ENCODE peak calls at places on chromosome 1, in six cellular contexts. One of them, this sample, is unnamed.

GRCh38 chr1:89948726-89949345 is 46.1 kb upstream of the ZNF326 start:
- DNase-seq in right lobe of liver: no peak
- DNase-seq in breast epithelium: no peak
- DNase-seq in gastrocnemius medialis: no peak
- DNase-seq in ovary: no peak
- DNase-seq in K562: no peak
- DNase-seq in this sample: no peak

GRCh38 chr1:114467491-114467890 is 43.5 kb downstream of the TRIM33 start:
- DNase-seq in right lobe of liver: no peak
- DNase-seq in breast epithelium: no peak
- DNase-seq in gastrocnemius medialis: no peak
- DNase-seq in ovary: no peak
- DNase-seq in K562: no peak
- DNase-seq in this sample: no peak

GRCh38 chr1:206782448-206782847 is 10.2 kb upstream of the IL10 start:
- DNase-seq in right lobe of liver: no peak
- DNase-seq in breast epithelium: no peak
- DNase-seq in gastrocnemius medialis: no peak
- DNase-seq in ovary: no peak
- DNase-seq in K562: no peak
- DNase-seq in this sample: no peak

GRCh38 chr1:48869116-48869893 is 92.6 kb upstream of the BEND5 start:
- DNase-seq in right lobe of liver: no peak
- DNase-seq in breast epithelium: no peak
- DNase-seq in gastrocnemius medialis: no peak
- DNase-seq in ovary: no peak
- DNase-seq in K562: no peak
- DNase-seq in this sample: no peak

GRCh38 chr1:59738152-59738551 is 76.6 kb upstream of the HOOK1 start:
- DNase-seq in right lobe of liver: no peak
- DNase-seq in breast epithelium: no peak
- DNase-seq in gastrocnemius medialis: no peak
- DNase-seq in ovary: no peak
- DNase-seq in K562: no peak
- DNase-seq in this sample: no peak

GRCh38 chr1:206905295-206906164 is 8.3 kb downstream of the IL24 start:
- DNase-seq in right lobe of liver: no peak
- DNase-seq in breast epithelium: no peak
- DNase-seq in gastrocnemius medialis: no peak
- DNase-seq in ovary: no peak
- DNase-seq in K562: no peak
- DNase-seq in this sample: no peak

GRCh38 chr1:115575661-115576060 is 66.1 kb upstream of the VANGL1 start:
- DNase-seq in right lobe of liver: no peak
- DNase-seq in breast epithelium: no peak
- DNase-seq in gastrocnemius medialis: no peak
- DNase-seq in ovary: no peak
- DNase-seq in K562: no peak
- DNase-seq in this sample: no peak

GRCh38 chr1:109497449-109498160 is 3.7 kb downstream of the CYB561D1 start:
- DNase-seq in right lobe of liver: no peak
- DNase-seq in breast epithelium: no peak
- DNase-seq in gastrocnemius medialis: no peak
- DNase-seq in ovary: no peak
- DNase-seq in K562: no peak
- DNase-seq in this sample: no peak

GRCh38 chr1:228149341-228150020 is at the start of gene GJC2:
- DNase-seq in right lobe of liver: no peak
- DNase-seq in breast epithelium: peak; percentile 49
- DNase-seq in gastrocnemius medialis: peak; percentile 25
- DNase-seq in ovary: peak; percentile 82
- DNase-seq in K562: peak; percentile 81
- DNase-seq in this sample: peak; percentile 75

GRCh38 chr1:160651428-160652064 is 4.7 kb upstream of the SLAMF1 start:
- DNase-seq in right lobe of liver: no peak
- DNase-seq in breast epithelium: no peak
- DNase-seq in gastrocnemius medialis: no peak
- DNase-seq in ovary: no peak
- DNase-seq in K562: no peak
- DNase-seq in this sample: no peak

GRCh38 chr1:34781844-34782391 is 904 bp downstream of the GJB3 start:
- DNase-seq in right lobe of liver: no peak
- DNase-seq in breast epithelium: no peak
- DNase-seq in gastrocnemius medialis: no peak
- DNase-seq in ovary: no peak
- DNase-seq in K562: no peak
- DNase-seq in this sample: no peak

GRCh38 chr1:33244143-33244808 is 12.0 kb upstream of the ZNF362 start:
- DNase-seq in right lobe of liver: no peak
- DNase-seq in breast epithelium: no peak
- DNase-seq in gastrocnemius medialis: no peak
- DNase-seq in ovary: no peak
- DNase-seq in K562: no peak
- DNase-seq in this sample: no peak

GRCh38 chr1:89254658-89255287 is 17.9 kb downstream of the GBP5 start:
- DNase-seq in right lobe of liver: no peak
- DNase-seq in breast epithelium: no peak
- DNase-seq in gastrocnemius medialis: no peak
- DNase-seq in ovary: no peak
- DNase-seq in K562: no peak
- DNase-seq in this sample: no peak

GRCh38 chr1:41371630-41372599 is 10.7 kb downstream of the FOXO6 start:
- DNase-seq in right lobe of liver: no peak
- DNase-seq in breast epithelium: no peak
- DNase-seq in gastrocnemius medialis: peak; percentile 71
- DNase-seq in ovary: peak; percentile 61
- DNase-seq in K562: peak; percentile 49
- DNase-seq in this sample: peak; percentile 52

GRCh38 chr1:180906511-180906910 is 6.2 kb upstream of the KIAA1614 start:
- DNase-seq in right lobe of liver: no peak
- DNase-seq in breast epithelium: no peak
- DNase-seq in gastrocnemius medialis: no peak
- DNase-seq in ovary: no peak
- DNase-seq in K562: no peak
- DNase-seq in this sample: no peak

GRCh38 chr1:108000620-108001105 is 35.7 kb upstream of the VAV3 start:
- DNase-seq in right lobe of liver: no peak
- DNase-seq in breast epithelium: peak; percentile 57
- DNase-seq in gastrocnemius medialis: no peak
- DNase-seq in ovary: peak; percentile 10
- DNase-seq in K562: no peak
- DNase-seq in this sample: peak; percentile 47

GRCh38 chr1:61568460-61569211 is 156.3 kb downstream of the TM2D1 start:
- DNase-seq in right lobe of liver: no peak
- DNase-seq in breast epithelium: no peak
- DNase-seq in gastrocnemius medialis: no peak
- DNase-seq in ovary: no peak
- DNase-seq in K562: no peak
- DNase-seq in this sample: no peak

GRCh38 chr1:20279507-20279906 is 11.2 kb upstream of the VWA5B1 start:
- DNase-seq in right lobe of liver: no peak
- DNase-seq in breast epithelium: no peak
- DNase-seq in gastrocnemius medialis: no peak
- DNase-seq in ovary: no peak
- DNase-seq in K562: no peak
- DNase-seq in this sample: no peak

GRCh38 chr1:23013657-23014056 is 2.0 kb downstream of the TEX46 start:
- DNase-seq in right lobe of liver: no peak
- DNase-seq in breast epithelium: no peak
- DNase-seq in gastrocnemius medialis: no peak
- DNase-seq in ovary: no peak
- DNase-seq in K562: no peak
- DNase-seq in this sample: no peak

GRCh38 chr1:31625561-31626272 is 8.2 kb downstream of the HCRTR1 start:
- DNase-seq in right lobe of liver: no peak
- DNase-seq in breast epithelium: no peak
- DNase-seq in gastrocnemius medialis: no peak
- DNase-seq in ovary: no peak
- DNase-seq in K562: no peak
- DNase-seq in this sample: no peak

GRCh38 chr1:156379420-156380165 is 10.6 kb downstream of the RHBG start:
- DNase-seq in right lobe of liver: no peak
- DNase-seq in breast epithelium: no peak
- DNase-seq in gastrocnemius medialis: no peak
- DNase-seq in ovary: no peak
- DNase-seq in K562: no peak
- DNase-seq in this sample: no peak

GRCh38 chr1:38790422-38791212 is 69.0 kb downstream of the RRAGC start:
- DNase-seq in right lobe of liver: no peak
- DNase-seq in breast epithelium: no peak
- DNase-seq in gastrocnemius medialis: no peak
- DNase-seq in ovary: no peak
- DNase-seq in K562: no peak
- DNase-seq in this sample: no peak

GRCh38 chr1:180229483-180230415 is at the start of gene LHX4:
- DNase-seq in right lobe of liver: no peak
- DNase-seq in breast epithelium: no peak
- DNase-seq in gastrocnemius medialis: no peak
- DNase-seq in ovary: peak; percentile 59
- DNase-seq in K562: peak; percentile 95
- DNase-seq in this sample: no peak

GRCh38 chr1:35646043-35646442 is 4.7 kb upstream of the PSMB2 start:
- DNase-seq in right lobe of liver: no peak
- DNase-seq in breast epithelium: no peak
- DNase-seq in gastrocnemius medialis: no peak
- DNase-seq in ovary: no peak
- DNase-seq in K562: no peak
- DNase-seq in this sample: no peak

GRCh38 chr1:93749894-93750301 is 68.3 kb upstream of the BCAR3 start:
- DNase-seq in right lobe of liver: no peak
- DNase-seq in breast epithelium: no peak
- DNase-seq in gastrocnemius medialis: no peak
- DNase-seq in ovary: no peak
- DNase-seq in K562: no peak
- DNase-seq in this sample: no peak

GRCh38 chr1:113871597-113872113 is at the start of gene PTPN22:
- DNase-seq in right lobe of liver: peak; percentile 60
- DNase-seq in breast epithelium: no peak
- DNase-seq in gastrocnemius medialis: peak; percentile 21
- DNase-seq in ovary: no peak
- DNase-seq in K562: no peak
- DNase-seq in this sample: no peak

GRCh38 chr1:168386949-168387586 is 106.4 kb downstream of the TBX19 start:
- DNase-seq in right lobe of liver: peak; percentile 70
- DNase-seq in breast epithelium: no peak
- DNase-seq in gastrocnemius medialis: no peak
- DNase-seq in ovary: peak; percentile 53
- DNase-seq in K562: no peak
- DNase-seq in this sample: no peak

GRCh38 chr1:160748182-160748876 is 9.3 kb downstream of the SLAMF7 start:
- DNase-seq in right lobe of liver: no peak
- DNase-seq in breast epithelium: no peak
- DNase-seq in gastrocnemius medialis: no peak
- DNase-seq in ovary: no peak
- DNase-seq in K562: peak; percentile 30
- DNase-seq in this sample: no peak

GRCh38 chr1:115453666-115454065 is 115.6 kb upstream of the NGF start:
- DNase-seq in right lobe of liver: no peak
- DNase-seq in breast epithelium: no peak
- DNase-seq in gastrocnemius medialis: no peak
- DNase-seq in ovary: no peak
- DNase-seq in K562: no peak
- DNase-seq in this sample: no peak

GRCh38 chr1:93615201-93616150 is 66.2 kb downstream of the BCAR3 start:
- DNase-seq in right lobe of liver: no peak
- DNase-seq in breast epithelium: no peak
- DNase-seq in gastrocnemius medialis: no peak
- DNase-seq in ovary: no peak
- DNase-seq in K562: peak; percentile 50
- DNase-seq in this sample: no peak

GRCh38 chr1:2344121-2344681 is 47.2 kb downstream of the MORN1 start:
- DNase-seq in right lobe of liver: peak; percentile 42
- DNase-seq in breast epithelium: no peak
- DNase-seq in gastrocnemius medialis: no peak
- DNase-seq in ovary: no peak
- DNase-seq in K562: no peak
- DNase-seq in this sample: peak; percentile 40

GRCh38 chr1:26994772-26995625 is 1.5 kb downstream of the TRNP1 start:
- DNase-seq in right lobe of liver: no peak
- DNase-seq in breast epithelium: no peak
- DNase-seq in gastrocnemius medialis: no peak
- DNase-seq in ovary: no peak
- DNase-seq in K562: no peak
- DNase-seq in this sample: peak; percentile 22
- TF ChIP-seq CTCF in right lobe of liver: no peak
- TF ChIP-seq CTCF in breast epithelium: no peak
- TF ChIP-seq CTCF in gastrocnemius medialis: no peak
- TF ChIP-seq CTCF in ovary: no peak
- TF ChIP-seq CTCF in K562: no peak
- TF ChIP-seq CTCF in this sample: no peak

GRCh38 chr1:201404722-201405483 is 5.8 kb upstream of the LAD1 start:
- DNase-seq in right lobe of liver: no peak
- DNase-seq in breast epithelium: no peak
- DNase-seq in gastrocnemius medialis: no peak
- DNase-seq in ovary: no peak
- DNase-seq in K562: no peak
- DNase-seq in this sample: no peak
- TF ChIP-seq POLR2A in right lobe of liver: no peak
- TF ChIP-seq POLR2A in breast epithelium: no peak
- TF ChIP-seq POLR2A in gastrocnemius medialis: no peak
- TF ChIP-seq POLR2A in ovary: no peak
- TF ChIP-seq POLR2A in K562: no peak
- TF ChIP-seq POLR2A in this sample: no peak

DNA sequence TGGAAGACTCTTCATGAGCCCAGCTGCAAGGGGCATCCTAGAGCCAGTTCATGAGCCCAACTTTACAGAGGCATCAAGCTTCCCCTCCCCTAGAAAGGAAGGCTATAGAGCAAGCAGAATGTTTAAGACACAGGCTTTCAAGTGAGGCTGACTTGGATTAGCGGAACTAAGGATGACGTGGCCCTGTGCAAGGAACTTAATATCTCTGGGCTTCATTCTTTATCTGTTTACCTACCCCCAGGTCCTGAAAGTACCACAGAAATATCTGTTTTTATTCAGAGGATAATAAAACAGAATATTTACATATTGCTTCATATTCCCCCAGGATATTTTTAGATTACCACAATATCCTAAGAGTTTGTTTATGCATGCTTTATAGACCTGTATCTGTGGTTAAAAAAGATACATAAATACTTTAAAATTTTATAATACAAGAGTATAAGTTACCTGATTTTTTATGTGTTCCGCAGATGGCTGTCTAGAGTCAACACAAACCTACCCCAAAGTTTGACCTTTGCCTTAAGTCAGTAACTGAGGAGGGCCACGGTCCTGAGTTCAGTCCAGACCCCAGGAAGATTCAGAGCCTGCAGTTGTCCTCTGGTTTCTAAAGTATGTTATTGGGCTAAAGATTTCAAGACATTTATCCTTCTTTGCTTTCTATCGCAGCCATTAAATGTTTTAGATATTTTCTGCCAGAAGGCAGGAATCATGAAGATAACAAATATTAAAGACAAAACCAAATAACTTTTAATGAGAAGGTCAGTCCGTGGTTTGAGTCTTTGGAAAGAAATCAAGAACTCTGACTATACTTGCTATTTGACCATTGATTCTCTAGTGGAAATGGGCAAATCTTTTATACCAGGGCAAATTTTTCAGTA is 38.3 kb upstream of the HAO2 start:
- DNase-seq in right lobe of liver: no peak
- DNase-seq in breast epithelium: no peak
- DNase-seq in gastrocnemius medialis: no peak
- DNase-seq in ovary: no peak
- DNase-seq in K562: no peak
- DNase-seq in this sample: no peak
- H3K4me3 ChIP-seq in right lobe of liver: no peak overlapping the region
- H3K4me3 ChIP-seq in breast epithelium: no peak overlapping the region
- H3K4me3 ChIP-seq in gastrocnemius medialis: no peak overlapping the region
- H3K4me3 ChIP-seq in ovary: no peak overlapping the region
- H3K4me3 ChIP-seq in K562: no peak overlapping the region
- H3K4me3 ChIP-seq in this sample: no peak overlapping the region

GRCh38 chr1:65581120-65581519 is 160.7 kb downstream of the LEPR start:
- DNase-seq in right lobe of liver: no peak
- DNase-seq in breast epithelium: no peak
- DNase-seq in gastrocnemius medialis: no peak
- DNase-seq in ovary: no peak
- DNase-seq in K562: no peak
- DNase-seq in this sample: no peak
- TF ChIP-seq CTCF in right lobe of liver: peak; percentile 28
- TF ChIP-seq CTCF in breast epithelium: no peak
- TF ChIP-seq CTCF in gastrocnemius medialis: no peak
- TF ChIP-seq CTCF in ovary: no peak
- TF ChIP-seq CTCF in K562: peak; percentile 57
- TF ChIP-seq CTCF in this sample: peak; percentile 47